ENCODE peak calls at places on chromosomes 3 and 15, in four cellular contexts. P is A549, D is lung, H is body of pancreas. A is an unnamed sample.

GRCh38 chr3:185824467-185825378 is at the start of gene IGF2BP2:
- DNase-seq in P (peak), D (peak), H (peak), A (no peak)

GRCh38 chr3:125431912-125432587 is 56.9 kb upstream of the ZNF148 start:
- DNase-seq in P (no peak), D (no peak), H (no peak), A (no peak)

GRCh38 chr3:94256888-94257813 is 194.3 kb downstream of the NSUN3 start:
- DNase-seq in P (no peak), D (no peak), H (no peak), A (no peak)

GRCh38 chr15:75982468-75982867 is 29.8 kb downstream of the NRG4 start:
- DNase-seq in P (no peak), D (no peak), H (no peak), A (no peak)

GRCh38 chr3:45647148-45647619 is 42.0 kb upstream of the SACM1L start:
- DNase-seq in P (peak), D (peak), H (no peak), A (no peak)

GRCh38 chr3:184321666-184322065 is 7.3 kb downstream of the EIF4G1 start:
- DNase-seq in P (no peak), D (no peak), H (no peak), A (no peak)

GRCh38 chr3:54888873-54889272 is 39.0 kb downstream of the LRTM1 start:
- DNase-seq in P (no peak), D (no peak), H (no peak), A (no peak)

GRCh38 chr15:45891766-45892165 is 256.9 kb downstream of the SQOR start:
- DNase-seq in P (no peak), D (no peak), H (peak), A (no peak)

GRCh38 chr15:42465520-42466259 is 25.3 kb downstream of the ZNF106 start:
- DNase-seq in P (no peak), D (no peak), H (no peak), A (no peak)

GRCh38 chr3:99419111-99419510 is 219.3 kb upstream of the COL8A1 start:
- DNase-seq in P (no peak), D (no peak), H (no peak), A (no peak)

GRCh38 chr15:50712018-50712417 is 25.4 kb upstream of the TRPM7 start:
- DNase-seq in P (no peak), D (no peak), H (no peak), A (no peak)

GRCh38 chr3:115804722-115805121 is 181.4 kb downstream of the GAP43 start:
- DNase-seq in P (peak), D (no peak), H (no peak), A (no peak)

GRCh38 chr15:66287461-66288055 is 5.8 kb upstream of the DIS3L start:
- DNase-seq in P (peak), D (no peak), H (no peak), A (no peak)

GRCh38 chr15:29668120-29668602 is 154.1 kb downstream of the TJP1 start:
- DNase-seq in P (peak), D (peak), H (peak), A (no peak)

GRCh38 chr3:107882881-107883280 is 207.9 kb downstream of the CD47 start:
- DNase-seq in P (no peak), D (no peak), H (no peak), A (no peak)

GRCh38 chr3:107882261-107882660 is 208.6 kb downstream of the CD47 start:
- DNase-seq in P (no peak), D (no peak), H (no peak), A (no peak)

GRCh38 chr3:107877936-107878335 is 212.9 kb downstream of the CD47 start:
- DNase-seq in P (no peak), D (no peak), H (no peak), A (no peak)

GRCh38 chr3:107881517-107881916 is 209.3 kb downstream of the CD47 start:
- DNase-seq in P (no peak), D (no peak), H (no peak), A (no peak)

DNA sequence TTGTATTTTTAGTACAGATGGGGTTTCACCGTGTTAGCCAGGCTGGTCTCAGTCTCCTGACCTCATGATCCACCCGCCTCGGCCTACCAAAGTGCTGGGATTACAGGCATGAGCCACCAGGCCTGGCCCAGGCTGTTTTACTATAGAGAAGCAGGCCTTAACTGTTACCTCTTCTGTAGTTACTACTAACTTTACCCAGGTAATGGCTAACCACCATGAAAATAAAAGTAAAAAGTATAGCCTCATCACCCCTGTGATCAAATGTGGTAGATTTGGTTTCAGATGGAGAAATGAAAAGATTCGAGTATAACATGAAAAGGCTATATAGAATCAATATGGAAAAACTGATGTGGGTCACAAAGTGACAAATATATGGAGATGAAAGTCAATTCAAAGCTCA is 210.1 kb downstream of the CD47 start:
- DNase-seq in P (no peak), D (no peak), H (no peak), A (no peak)
- H3K27ac ChIP-seq in P (no peak), D (no peak), H (no peak), A (no peak)

GRCh38 chr15:68195336-68196112 is 9.6 kb downstream of the CALML4 start:
- DNase-seq in P (no peak), D (no peak), H (no peak), A (no peak)

GRCh38 chr15:68197661-68198437 is 7.3 kb downstream of the CALML4 start:
- DNase-seq in P (no peak), D (no peak), H (no peak), A (peak)

GRCh38 chr15:68199340-68199739 is 5.8 kb downstream of the CALML4 start:
- DNase-seq in P (no peak), D (no peak), H (no peak), A (no peak)

GRCh38 chr15:68197170-68197492 is 8.0 kb downstream of the CALML4 start:
- DNase-seq in P (no peak), D (no peak), H (no peak), A (no peak)

GRCh38 chr15:68196445-68197169 is 8.5 kb downstream of the CALML4 start:
- DNase-seq in P (no peak), D (no peak), H (no peak), A (peak)
- H3K27ac ChIP-seq in P (no peak), D (no peak), H (no peak), A (no peak)

DNA sequence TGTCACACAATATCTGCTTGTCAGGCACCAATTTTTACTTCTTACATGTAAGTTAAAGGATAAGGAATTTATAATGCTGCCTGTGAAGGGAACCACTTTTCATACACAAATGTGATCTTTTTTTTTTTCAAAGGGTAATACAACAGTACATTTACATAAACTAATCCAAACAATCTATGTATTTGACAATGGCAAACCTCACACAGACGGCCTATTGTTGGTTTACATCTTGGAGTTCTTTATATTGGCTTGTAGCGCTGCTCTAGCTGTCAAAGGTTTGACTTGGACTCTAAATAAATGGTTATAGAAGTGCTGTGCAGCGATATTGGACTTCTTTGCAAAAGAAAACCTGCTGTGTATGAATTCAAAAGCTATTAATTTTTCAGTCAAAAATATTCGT is 598.0 kb downstream of the FOXP1 start:
- DNase-seq in P (no peak), D (no peak), H (no peak), A (no peak)
- H3K27ac ChIP-seq in P (no peak), D (no peak), H (no peak), A (no peak)

GRCh38 chr3:187041362-187042061 is 97.8 kb downstream of the RPL39L start:
- DNase-seq in P (no peak), D (no peak), H (no peak), A (no peak)

GRCh38 chr3:187042062-187042745 is 97.1 kb downstream of the RPL39L start:
- DNase-seq in P (no peak), D (no peak), H (no peak), A (no peak)

GRCh38 chr3:187039723-187040414 is 99.4 kb downstream of the RPL39L start:
- DNase-seq in P (no peak), D (no peak), H (no peak), A (no peak)

GRCh38 chr3:187039100-187039722 is 100.1 kb downstream of the RPL39L start:
- DNase-seq in P (no peak), D (no peak), H (no peak), A (no peak)

GRCh38 chr3:187040637-187041361 is 98.5 kb downstream of the RPL39L start:
- DNase-seq in P (no peak), D (no peak), H (no peak), A (no peak)
- H3K27ac ChIP-seq in P (peak), D (peak), H (peak), A (no peak)

A was measured in vagina.